ENCODE peak calls at places on chromosomes 2 and 18, in four cellular contexts. X is HCT116, M is breast epithelium, W is SJSA1. C is an unnamed sample. For H3K36me3 and H3K4me1, the result is how much of the 10 kb centered on the place peaks cover.

GRCh38 chr2:152472524-152472923 is 137.6 kb downstream of the FMNL2 start:
- DNase-seq in X (no peak), M (no peak), W (no peak), C (no peak)

GRCh38 chr2:216636570-216637450 is 3.6 kb downstream of the IGFBP2 start:
- DNase-seq in X (peak), M (no peak), W (no peak), C (no peak)

GRCh38 chr18:36688020-36688965 is 140.5 kb downstream of the TPGS2 start:
- DNase-seq in X (peak), M (peak), W (peak), C (no peak)

GRCh38 chr2:188322569-188323531 is 31.2 kb downstream of the GULP1 start:
- DNase-seq in W (no peak), M (no peak), X (no peak), C (no peak)

GRCh38 chr2:217858519-217859466 is 144.0 kb downstream of the TNS1 start:
- DNase-seq in X (no peak), W (no peak), M (no peak), C (peak)

GRCh38 chr2:226791056-226791486 is 8.5 kb downstream of the IRS1 start:
- DNase-seq in M (peak), X (no peak), W (no peak), C (peak)

GRCh38 chr2:43437363-43437762 is 158.5 kb downstream of the THADA start:
- DNase-seq in X (no peak), M (no peak), W (no peak), C (no peak)

GRCh38 chr2:51505533-51505932 is 473.6 kb upstream of the NRXN1 start:
- DNase-seq in M (no peak), W (no peak), X (no peak), C (no peak)

GRCh38 chr2:140555701-140556100 is 1575.1 kb downstream of the LRP1B start:
- DNase-seq in M (no peak), W (no peak), X (no peak), C (no peak)

GRCh38 chr2:24540011-24540477 is 49.0 kb downstream of the NCOA1 start:
- DNase-seq in X (no peak), M (no peak), W (no peak), C (no peak)

GRCh38 chr18:42559292-42559691 is 556.2 kb downstream of the RIT2 start:
- DNase-seq in M (no peak), X (no peak), W (no peak), C (no peak)

GRCh38 chr18:79503406-79503805 is 107.7 kb downstream of the NFATC1 start:
- DNase-seq in X (no peak), W (peak), M (no peak), C (no peak)

GRCh38 chr2:88247531-88247930 is 77.4 kb downstream of the THNSL2 start:
- DNase-seq in X (no peak), M (no peak), W (no peak), C (no peak)

GRCh38 chr2:141582213-141582612 is 548.6 kb downstream of the LRP1B start:
- DNase-seq in X (no peak), W (no peak), M (no peak), C (no peak)

GRCh38 chr18:79911009-79911870 is 40.2 kb downstream of the SLC66A2 start:
- DNase-seq in W (peak), M (peak), X (no peak), C (no peak)

GRCh38 chr2:125615438-125615837 is 1040.5 kb upstream of the GYPC start:
- DNase-seq in W (no peak), M (no peak), X (no peak), C (no peak)

GRCh38 chr2:39217192-39217550 is 26.6 kb downstream of the CDKL4 start:
- DNase-seq in W (no peak), X (no peak), M (no peak), C (no peak)

GRCh38 chr2:213627835-213628234 is 343.6 kb downstream of the SPAG16 start:
- DNase-seq in X (no peak), W (no peak), M (no peak), C (no peak)

GRCh38 chr18:70334728-70335329 is 46.0 kb downstream of the SOCS6 start:
- DNase-seq in M (no peak), W (no peak), X (no peak), C (no peak)

GRCh38 chr2:148201075-148202004 is 180.4 kb downstream of the MBD5 start:
- DNase-seq in M (no peak), X (peak), W (peak), C (no peak)

GRCh38 chr2:41903746-41904145 is 144.1 kb upstream of the PKDCC start:
- DNase-seq in W (no peak), X (no peak), M (no peak), C (no peak)

GRCh38 chr2:180413331-180413730 is 406.2 kb upstream of the CWC22 start:
- DNase-seq in M (no peak), X (no peak), W (no peak), C (no peak)

DNA sequence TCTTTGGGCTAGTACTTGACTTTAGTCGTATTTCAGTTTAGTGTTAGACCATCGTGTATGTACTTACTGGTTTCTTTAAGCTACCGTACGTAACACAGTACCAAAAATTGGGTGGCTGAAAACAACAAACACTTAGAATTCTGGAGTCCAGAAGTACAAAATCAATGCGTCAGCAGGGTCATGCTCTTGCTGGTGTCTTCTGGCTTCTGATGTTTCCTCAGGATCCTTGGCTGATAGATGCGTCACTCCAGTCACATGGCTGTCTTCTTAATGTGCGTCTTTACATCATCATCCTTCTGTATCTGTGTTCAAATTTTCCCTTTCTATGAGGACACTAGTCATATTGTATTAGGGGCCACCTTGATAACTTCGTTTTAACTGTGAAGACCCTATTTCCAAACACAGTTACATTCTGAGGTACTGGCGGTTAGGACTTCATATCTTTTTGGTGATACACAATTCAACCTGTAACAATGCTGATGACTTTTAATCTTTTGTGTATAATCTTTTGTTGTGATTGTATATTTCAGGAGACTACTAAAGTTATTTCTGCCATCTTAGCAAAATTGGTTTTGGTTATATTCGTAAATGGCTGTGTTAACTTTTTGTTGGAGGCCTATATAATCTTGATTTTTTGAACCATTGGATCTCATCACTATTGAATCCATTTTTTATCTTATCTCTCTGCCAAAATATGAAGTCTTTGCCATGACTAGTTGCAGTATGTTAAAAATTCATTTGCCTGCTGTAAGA is 25.4 kb downstream of the ACTR3 start:
- DNase-seq in M (no peak), X (no peak), W (no peak), C (no peak)
- H3K36me3 ChIP-seq in M (under half), X (under half), W (half or more), C (under half)

GRCh38 chr2:234673501-234673900 is 176.6 kb upstream of the ARL4C start:
- DNase-seq in M (no peak), X (no peak), W (no peak), C (no peak)

GRCh38 chr2:234674781-234675201 is 177.9 kb upstream of the ARL4C start:
- DNase-seq in X (no peak), M (no peak), W (peak), C (no peak)

GRCh38 chr2:234672498-234673150 is 175.7 kb upstream of the ARL4C start:
- DNase-seq in W (no peak), M (no peak), X (no peak), C (peak)

GRCh38 chr2:234676109-234676858 is 179.4 kb upstream of the ARL4C start:
- DNase-seq in W (no peak), M (no peak), X (no peak), C (no peak)

GRCh38 chr2:234673961-234674759 is 177.3 kb upstream of the ARL4C start:
- DNase-seq in W (peak), M (no peak), X (no peak), C (no peak)
- H3K4me1 ChIP-seq in W (half or more), M (under half), X (under half), C (under half)

DNA sequence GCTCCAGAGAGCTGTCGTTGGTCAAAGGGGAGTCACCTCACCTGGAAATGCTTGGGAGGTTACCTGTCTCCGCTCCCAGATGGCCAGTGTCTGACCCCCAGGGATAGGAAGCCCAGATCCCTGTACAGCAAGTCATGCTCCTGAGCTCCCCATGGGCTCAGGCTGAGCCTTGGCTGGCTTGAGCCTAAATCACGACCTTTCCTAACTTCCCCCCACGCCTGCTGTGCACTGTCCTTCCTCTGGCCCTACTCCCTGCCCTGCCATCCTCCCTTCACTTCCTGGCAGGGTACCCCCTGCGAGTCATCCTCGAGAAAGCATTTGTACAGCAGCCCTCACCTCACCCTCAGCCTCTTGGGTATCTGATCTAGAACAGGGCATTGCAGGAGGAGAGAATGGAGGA is 9.2 kb upstream of the HDAC4 start:
- DNase-seq in W (peak), M (no peak), X (no peak), C (no peak)
- H3K36me3 ChIP-seq in W (under half), M (under half), X (under half), C (under half)

GRCh38 chr2:174292908-174293307 is 41.8 kb upstream of the SP9 start:
- DNase-seq in W (no peak), M (no peak), X (no peak), C (no peak)
- H3K4me1 ChIP-seq in W (under half), M (under half), X (under half), C (under half)

DNA sequence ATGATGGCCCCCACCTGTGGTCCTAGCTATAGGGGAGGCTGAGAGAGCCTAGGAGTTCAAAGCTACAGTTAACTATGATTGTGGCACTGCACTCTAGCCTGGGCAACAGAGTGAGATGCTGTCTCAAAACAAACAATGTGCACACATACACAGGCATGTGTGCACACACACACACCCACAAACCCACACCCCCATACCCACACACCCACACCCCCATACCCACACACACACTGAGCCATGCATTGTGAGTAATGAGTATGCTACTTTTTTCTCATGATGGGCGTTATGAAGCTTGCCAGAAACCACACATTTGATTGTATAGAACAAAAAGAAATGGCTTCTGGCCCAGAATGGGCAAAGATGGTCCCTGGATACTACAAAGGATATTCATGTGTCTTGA is 691.1 kb downstream of the SLC4A3 start:
- DNase-seq in W (no peak), M (no peak), X (no peak), C (no peak)
- H3K36me3 ChIP-seq in W (under half), M (under half), X (under half), C (under half)

GRCh38 chr2:3236300-3236699 is 141.3 kb downstream of the EIPR1 start:
- DNase-seq in X (no peak), M (no peak), W (no peak), C (no peak)
- H3K4me1 ChIP-seq in X (under half), M (under half), W (under half), C (under half)

GRCh38 chr2:66477125-66477842 is 42.4 kb downstream of the MEIS1 start:
- DNase-seq in X (no peak), W (no peak), M (no peak), C (no peak)

GRCh38 chr2:66478729-66479316 is 43.9 kb downstream of the MEIS1 start:
- DNase-seq in X (no peak), W (no peak), M (no peak), C (no peak)

GRCh38 chr2:66478311-66478710 is 43.4 kb downstream of the MEIS1 start:
- DNase-seq in X (no peak), W (no peak), M (no peak), C (no peak)

GRCh38 chr2:66481100-66481549 is 46.2 kb downstream of the MEIS1 start:
- DNase-seq in W (peak), X (no peak), M (no peak), C (no peak)
- H3K36me3 ChIP-seq in W (under half), X (under half), M (under half), C (under half)

DNA sequence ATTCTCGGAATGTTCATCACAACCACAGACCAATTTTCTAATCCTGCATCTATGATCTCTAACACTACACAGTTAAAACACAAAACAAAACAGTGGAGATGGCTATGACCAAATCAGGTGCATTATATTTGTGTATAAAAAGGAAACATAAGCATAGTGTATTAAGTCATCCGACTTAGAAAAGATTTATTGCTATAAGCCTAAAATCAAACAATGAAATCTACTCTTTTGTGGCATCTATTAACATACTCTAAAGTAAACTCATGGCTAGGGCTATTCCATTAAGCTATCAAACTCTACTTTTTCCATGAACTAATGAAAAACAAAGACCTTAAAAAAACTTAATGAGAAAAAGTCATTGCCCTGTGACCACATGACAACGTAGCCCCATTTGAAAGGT is 8.7 kb downstream of the SP3 start:
- DNase-seq in M (no peak), W (no peak), X (no peak), C (no peak)
- H3K4me1 ChIP-seq in M (under half), W (under half), X (under half), C (half or more)

DNA sequence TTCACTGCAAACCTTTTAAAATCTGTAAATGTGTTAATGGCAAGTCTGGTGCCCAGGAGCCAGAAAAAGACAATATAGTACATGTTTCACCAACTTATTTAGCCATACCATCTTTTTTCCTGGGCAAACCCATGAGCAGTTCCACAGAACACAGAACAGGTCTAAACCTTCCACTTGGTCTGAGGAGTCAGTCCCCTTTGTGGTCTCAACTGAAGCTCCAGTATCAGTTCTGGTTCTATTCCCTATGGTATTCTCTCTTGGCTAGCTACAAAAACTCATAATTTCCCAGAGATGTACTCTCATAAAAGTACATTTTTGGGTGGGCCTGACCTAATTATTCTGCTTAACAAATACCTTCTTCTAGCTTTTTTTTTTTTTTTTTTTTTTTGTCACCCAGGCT is 31.2 kb downstream of the STK17B start:
- DNase-seq in X (no peak), W (no peak), M (no peak), C (no peak)
- H3K36me3 ChIP-seq in X (under half), W (half or more), M (under half), C (under half)

DNA sequence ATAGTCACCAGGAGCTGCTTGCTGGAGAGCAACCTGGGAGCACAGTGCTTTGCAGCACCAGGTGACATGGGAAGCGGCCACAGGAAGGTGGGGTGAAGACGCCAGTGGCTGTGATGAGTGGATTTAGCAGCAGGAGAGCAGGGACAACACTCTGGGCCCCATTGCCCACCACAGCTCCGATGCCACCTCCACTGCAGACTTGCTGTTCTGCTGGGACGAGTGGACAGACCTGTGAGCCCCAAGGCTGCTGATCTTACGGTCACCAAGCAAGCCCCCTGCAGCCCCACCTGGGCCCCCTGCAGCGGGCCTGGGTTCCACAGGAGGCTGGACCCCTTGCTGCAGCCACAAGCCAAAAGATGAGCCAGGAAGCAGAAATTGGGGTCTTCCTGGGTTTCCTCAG is 73.7 kb downstream of the CTIF start:
- DNase-seq in X (no peak), M (no peak), W (no peak), C (no peak)
- H3K4me1 ChIP-seq in X (under half), M (under half), W (under half), C (under half)

C was measured in gastrocnemius medialis.